ENCODE peak calls at places on chromosomes 6 and 20, in ten cellular contexts. One of them, this sample, is unnamed.

GRCh38 chr20:35237486-35237885 is 11.0 kb downstream of the MMP24 start:
- DNase-seq in thoracic aorta: no peak
- DNase-seq in cardiac muscle cell: no peak
- DNase-seq in activated CD8-positive, alpha-beta T cell treated with anti-CD3 and anti-CD28 coated beads for 36 hours: no peak
- DNase-seq in chondrocyte: no peak
- DNase-seq in A549: no peak
- DNase-seq in right atrium auricular region: no peak
- DNase-seq in OCI-LY7: no peak
- DNase-seq in stomach: no peak
- DNase-seq in endodermal cell: no peak
- DNase-seq in this sample: peak

GRCh38 chr6:107689881-107690545 is 134.1 kb downstream of the SCML4 start:
- DNase-seq in activated CD8-positive, alpha-beta T cell treated with anti-CD3 and anti-CD28 coated beads for 36 hours: no peak
- DNase-seq in stomach: no peak
- DNase-seq in cardiac muscle cell: no peak
- DNase-seq in OCI-LY7: no peak
- DNase-seq in A549: no peak
- DNase-seq in right atrium auricular region: no peak
- DNase-seq in thoracic aorta: no peak
- DNase-seq in chondrocyte: no peak
- DNase-seq in endodermal cell: peak
- DNase-seq in this sample: no peak

GRCh38 chr6:106981901-106982300 is 7.4 kb upstream of the CD24 start:
- DNase-seq in stomach: no peak
- DNase-seq in cardiac muscle cell: no peak
- DNase-seq in A549: no peak
- DNase-seq in right atrium auricular region: no peak
- DNase-seq in OCI-LY7: no peak
- DNase-seq in thoracic aorta: no peak
- DNase-seq in chondrocyte: no peak
- DNase-seq in activated CD8-positive, alpha-beta T cell treated with anti-CD3 and anti-CD28 coated beads for 36 hours: no peak
- DNase-seq in endodermal cell: no peak
- DNase-seq in this sample: peak

GRCh38 chr6:158635427-158636073 is 9.0 kb downstream of the DYNLT1 start:
- DNase-seq in stomach: no peak
- DNase-seq in chondrocyte: no peak
- DNase-seq in OCI-LY7: no peak
- DNase-seq in activated CD8-positive, alpha-beta T cell treated with anti-CD3 and anti-CD28 coated beads for 36 hours: no peak
- DNase-seq in cardiac muscle cell: no peak
- DNase-seq in thoracic aorta: no peak
- DNase-seq in endodermal cell: no peak
- DNase-seq in A549: no peak
- DNase-seq in right atrium auricular region: no peak
- DNase-seq in this sample: no peak

GRCh38 chr6:169944415-169944814 is 193.0 kb downstream of the ERMARD start:
- DNase-seq in activated CD8-positive, alpha-beta T cell treated with anti-CD3 and anti-CD28 coated beads for 36 hours: no peak
- DNase-seq in cardiac muscle cell: no peak
- DNase-seq in thoracic aorta: no peak
- DNase-seq in endodermal cell: no peak
- DNase-seq in right atrium auricular region: no peak
- DNase-seq in A549: no peak
- DNase-seq in chondrocyte: no peak
- DNase-seq in stomach: no peak
- DNase-seq in OCI-LY7: no peak
- DNase-seq in this sample: no peak

GRCh38 chr20:13930246-13930645 is 60.2 kb downstream of the SEL1L2 start:
- DNase-seq in cardiac muscle cell: no peak
- DNase-seq in OCI-LY7: no peak
- DNase-seq in stomach: no peak
- DNase-seq in endodermal cell: no peak
- DNase-seq in activated CD8-positive, alpha-beta T cell treated with anti-CD3 and anti-CD28 coated beads for 36 hours: no peak
- DNase-seq in chondrocyte: no peak
- DNase-seq in A549: no peak
- DNase-seq in right atrium auricular region: no peak
- DNase-seq in thoracic aorta: no peak
- DNase-seq in this sample: peak

GRCh38 chr20:51886891-51887608 is 84.7 kb upstream of the SALL4 start:
- DNase-seq in cardiac muscle cell: no peak
- DNase-seq in thoracic aorta: no peak
- DNase-seq in stomach: no peak
- DNase-seq in chondrocyte: no peak
- DNase-seq in OCI-LY7: no peak
- DNase-seq in A549: no peak
- DNase-seq in right atrium auricular region: no peak
- DNase-seq in endodermal cell: peak
- DNase-seq in activated CD8-positive, alpha-beta T cell treated with anti-CD3 and anti-CD28 coated beads for 36 hours: no peak
- DNase-seq in this sample: no peak

GRCh38 chr20:53420061-53420460 is 173.6 kb downstream of the ZNF217 start:
- DNase-seq in activated CD8-positive, alpha-beta T cell treated with anti-CD3 and anti-CD28 coated beads for 36 hours: no peak
- DNase-seq in endodermal cell: no peak
- DNase-seq in thoracic aorta: no peak
- DNase-seq in cardiac muscle cell: no peak
- DNase-seq in chondrocyte: no peak
- DNase-seq in OCI-LY7: no peak
- DNase-seq in right atrium auricular region: no peak
- DNase-seq in A549: no peak
- DNase-seq in stomach: no peak
- DNase-seq in this sample: no peak

GRCh38 chr20:63239431-63239830 is 3.7 kb downstream of the BIRC7 start:
- DNase-seq in endodermal cell: no peak
- DNase-seq in thoracic aorta: no peak
- DNase-seq in chondrocyte: no peak
- DNase-seq in OCI-LY7: no peak
- DNase-seq in A549: no peak
- DNase-seq in stomach: no peak
- DNase-seq in right atrium auricular region: no peak
- DNase-seq in activated CD8-positive, alpha-beta T cell treated with anti-CD3 and anti-CD28 coated beads for 36 hours: no peak
- DNase-seq in cardiac muscle cell: no peak
- DNase-seq in this sample: no peak

GRCh38 chr20:63236116-63236837 is 572 bp downstream of the BIRC7 start:
- DNase-seq in OCI-LY7: no peak
- DNase-seq in stomach: no peak
- DNase-seq in endodermal cell: no peak
- DNase-seq in thoracic aorta: no peak
- DNase-seq in right atrium auricular region: no peak
- DNase-seq in activated CD8-positive, alpha-beta T cell treated with anti-CD3 and anti-CD28 coated beads for 36 hours: no peak
- DNase-seq in chondrocyte: no peak
- DNase-seq in cardiac muscle cell: no peak
- DNase-seq in A549: no peak
- DNase-seq in this sample: no peak

GRCh38 chr20:63240004-63240403 is 4.3 kb downstream of the BIRC7 start:
- DNase-seq in activated CD8-positive, alpha-beta T cell treated with anti-CD3 and anti-CD28 coated beads for 36 hours: no peak
- DNase-seq in OCI-LY7: no peak
- DNase-seq in stomach: no peak
- DNase-seq in A549: no peak
- DNase-seq in thoracic aorta: no peak
- DNase-seq in chondrocyte: no peak
- DNase-seq in endodermal cell: no peak
- DNase-seq in right atrium auricular region: no peak
- DNase-seq in cardiac muscle cell: no peak
- DNase-seq in this sample: no peak

GRCh38 chr20:63241272-63241671 is 5.6 kb downstream of the BIRC7 start:
- DNase-seq in OCI-LY7: no peak
- DNase-seq in chondrocyte: no peak
- DNase-seq in stomach: no peak
- DNase-seq in cardiac muscle cell: no peak
- DNase-seq in activated CD8-positive, alpha-beta T cell treated with anti-CD3 and anti-CD28 coated beads for 36 hours: no peak
- DNase-seq in thoracic aorta: no peak
- DNase-seq in right atrium auricular region: no peak
- DNase-seq in endodermal cell: no peak
- DNase-seq in A549: no peak
- DNase-seq in this sample: no peak

GRCh38 chr20:63238491-63239126 is 2.9 kb downstream of the BIRC7 start:
- DNase-seq in endodermal cell: no peak
- DNase-seq in stomach: no peak
- DNase-seq in A549: peak
- DNase-seq in OCI-LY7: no peak
- DNase-seq in thoracic aorta: no peak
- DNase-seq in chondrocyte: no peak
- DNase-seq in cardiac muscle cell: no peak
- DNase-seq in activated CD8-positive, alpha-beta T cell treated with anti-CD3 and anti-CD28 coated beads for 36 hours: peak
- DNase-seq in right atrium auricular region: no peak
- DNase-seq in this sample: no peak
- TF ChIP-seq CTCF in endodermal cell: no peak
- TF ChIP-seq CTCF in stomach: no peak
- TF ChIP-seq CTCF in A549: peak
- TF ChIP-seq CTCF in OCI-LY7: no peak
- TF ChIP-seq CTCF in thoracic aorta: no peak
- TF ChIP-seq CTCF in chondrocyte: no peak
- TF ChIP-seq CTCF in cardiac muscle cell: no peak
- TF ChIP-seq CTCF in activated CD8-positive, alpha-beta T cell treated with anti-CD3 and anti-CD28 coated beads for 36 hours: no peak
- TF ChIP-seq CTCF in right atrium auricular region: no peak
- TF ChIP-seq CTCF in this sample: no peak

GRCh38 chr20:43911066-43911465 is 3.6 kb upstream of the TOX2 start:
- DNase-seq in endodermal cell: peak
- DNase-seq in stomach: no peak
- DNase-seq in activated CD8-positive, alpha-beta T cell treated with anti-CD3 and anti-CD28 coated beads for 36 hours: peak
- DNase-seq in right atrium auricular region: no peak
- DNase-seq in thoracic aorta: no peak
- DNase-seq in OCI-LY7: no peak
- DNase-seq in A549: peak
- DNase-seq in cardiac muscle cell: no peak
- DNase-seq in chondrocyte: no peak
- DNase-seq in this sample: peak
- TF ChIP-seq CTCF in endodermal cell: peak
- TF ChIP-seq CTCF in stomach: no peak
- TF ChIP-seq CTCF in activated CD8-positive, alpha-beta T cell treated with anti-CD3 and anti-CD28 coated beads for 36 hours: no peak
- TF ChIP-seq CTCF in right atrium auricular region: no peak
- TF ChIP-seq CTCF in thoracic aorta: no peak
- TF ChIP-seq CTCF in OCI-LY7: no peak
- TF ChIP-seq CTCF in A549: no peak
- TF ChIP-seq CTCF in cardiac muscle cell: peak
- TF ChIP-seq CTCF in chondrocyte: no peak
- TF ChIP-seq CTCF in this sample: peak

GRCh38 chr6:44247338-44248302 is 719 bp downstream of the HSP90AB1 start:
- DNase-seq in stomach: peak
- DNase-seq in chondrocyte: peak
- DNase-seq in right atrium auricular region: no peak
- DNase-seq in endodermal cell: peak
- DNase-seq in OCI-LY7: peak
- DNase-seq in activated CD8-positive, alpha-beta T cell treated with anti-CD3 and anti-CD28 coated beads for 36 hours: peak
- DNase-seq in cardiac muscle cell: peak
- DNase-seq in A549: peak
- DNase-seq in thoracic aorta: no peak
- DNase-seq in this sample: peak

GRCh38 chr6:44245391-44245911 is 1.4 kb upstream of the HSP90AB1 start:
- DNase-seq in chondrocyte: peak
- DNase-seq in right atrium auricular region: no peak
- DNase-seq in activated CD8-positive, alpha-beta T cell treated with anti-CD3 and anti-CD28 coated beads for 36 hours: no peak
- DNase-seq in thoracic aorta: no peak
- DNase-seq in cardiac muscle cell: no peak
- DNase-seq in OCI-LY7: no peak
- DNase-seq in A549: no peak
- DNase-seq in endodermal cell: no peak
- DNase-seq in stomach: no peak
- DNase-seq in this sample: no peak

GRCh38 chr6:44248579-44248978 is 1.7 kb downstream of the HSP90AB1 start:
- DNase-seq in A549: no peak
- DNase-seq in thoracic aorta: no peak
- DNase-seq in stomach: no peak
- DNase-seq in cardiac muscle cell: no peak
- DNase-seq in activated CD8-positive, alpha-beta T cell treated with anti-CD3 and anti-CD28 coated beads for 36 hours: no peak
- DNase-seq in chondrocyte: no peak
- DNase-seq in right atrium auricular region: no peak
- DNase-seq in endodermal cell: no peak
- DNase-seq in OCI-LY7: no peak
- DNase-seq in this sample: no peak

GRCh38 chr6:44246663-44247337 is at the start of gene HSP90AB1:
- DNase-seq in stomach: peak
- DNase-seq in right atrium auricular region: peak
- DNase-seq in OCI-LY7: peak
- DNase-seq in cardiac muscle cell: peak
- DNase-seq in activated CD8-positive, alpha-beta T cell treated with anti-CD3 and anti-CD28 coated beads for 36 hours: peak
- DNase-seq in chondrocyte: peak
- DNase-seq in endodermal cell: peak
- DNase-seq in thoracic aorta: peak
- DNase-seq in A549: peak
- DNase-seq in this sample: peak

GRCh38 chr6:44245912-44246662 is 814 bp upstream of the HSP90AB1 start:
- DNase-seq in cardiac muscle cell: peak
- DNase-seq in thoracic aorta: no peak
- DNase-seq in right atrium auricular region: peak
- DNase-seq in A549: peak
- DNase-seq in stomach: peak
- DNase-seq in endodermal cell: peak
- DNase-seq in chondrocyte: peak
- DNase-seq in OCI-LY7: peak
- DNase-seq in activated CD8-positive, alpha-beta T cell treated with anti-CD3 and anti-CD28 coated beads for 36 hours: peak
- DNase-seq in this sample: peak
- TF ChIP-seq CTCF in cardiac muscle cell: no peak
- TF ChIP-seq CTCF in thoracic aorta: no peak
- TF ChIP-seq CTCF in right atrium auricular region: no peak
- TF ChIP-seq CTCF in A549: peak
- TF ChIP-seq CTCF in stomach: no peak
- TF ChIP-seq CTCF in endodermal cell: peak
- TF ChIP-seq CTCF in chondrocyte: peak
- TF ChIP-seq CTCF in OCI-LY7: peak
- TF ChIP-seq CTCF in activated CD8-positive, alpha-beta T cell treated with anti-CD3 and anti-CD28 coated beads for 36 hours: no peak
- TF ChIP-seq CTCF in this sample: peak

GRCh38 chr6:122360809-122361208 is 38.6 kb upstream of the HSF2 start:
- DNase-seq in chondrocyte: no peak
- DNase-seq in endodermal cell: no peak
- DNase-seq in stomach: no peak
- DNase-seq in OCI-LY7: no peak
- DNase-seq in thoracic aorta: no peak
- DNase-seq in cardiac muscle cell: no peak
- DNase-seq in activated CD8-positive, alpha-beta T cell treated with anti-CD3 and anti-CD28 coated beads for 36 hours: no peak
- DNase-seq in right atrium auricular region: no peak
- DNase-seq in A549: no peak
- DNase-seq in this sample: no peak

GRCh38 chr6:122365775-122366403 is 33.6 kb upstream of the HSF2 start:
- DNase-seq in chondrocyte: no peak
- DNase-seq in stomach: no peak
- DNase-seq in endodermal cell: no peak
- DNase-seq in activated CD8-positive, alpha-beta T cell treated with anti-CD3 and anti-CD28 coated beads for 36 hours: no peak
- DNase-seq in thoracic aorta: no peak
- DNase-seq in cardiac muscle cell: no peak
- DNase-seq in A549: no peak
- DNase-seq in right atrium auricular region: no peak
- DNase-seq in OCI-LY7: no peak
- DNase-seq in this sample: no peak

GRCh38 chr6:122364084-122364483 is 35.4 kb upstream of the HSF2 start:
- DNase-seq in thoracic aorta: no peak
- DNase-seq in OCI-LY7: no peak
- DNase-seq in chondrocyte: no peak
- DNase-seq in activated CD8-positive, alpha-beta T cell treated with anti-CD3 and anti-CD28 coated beads for 36 hours: no peak
- DNase-seq in endodermal cell: no peak
- DNase-seq in stomach: no peak
- DNase-seq in A549: no peak
- DNase-seq in right atrium auricular region: no peak
- DNase-seq in cardiac muscle cell: no peak
- DNase-seq in this sample: no peak

DNA sequence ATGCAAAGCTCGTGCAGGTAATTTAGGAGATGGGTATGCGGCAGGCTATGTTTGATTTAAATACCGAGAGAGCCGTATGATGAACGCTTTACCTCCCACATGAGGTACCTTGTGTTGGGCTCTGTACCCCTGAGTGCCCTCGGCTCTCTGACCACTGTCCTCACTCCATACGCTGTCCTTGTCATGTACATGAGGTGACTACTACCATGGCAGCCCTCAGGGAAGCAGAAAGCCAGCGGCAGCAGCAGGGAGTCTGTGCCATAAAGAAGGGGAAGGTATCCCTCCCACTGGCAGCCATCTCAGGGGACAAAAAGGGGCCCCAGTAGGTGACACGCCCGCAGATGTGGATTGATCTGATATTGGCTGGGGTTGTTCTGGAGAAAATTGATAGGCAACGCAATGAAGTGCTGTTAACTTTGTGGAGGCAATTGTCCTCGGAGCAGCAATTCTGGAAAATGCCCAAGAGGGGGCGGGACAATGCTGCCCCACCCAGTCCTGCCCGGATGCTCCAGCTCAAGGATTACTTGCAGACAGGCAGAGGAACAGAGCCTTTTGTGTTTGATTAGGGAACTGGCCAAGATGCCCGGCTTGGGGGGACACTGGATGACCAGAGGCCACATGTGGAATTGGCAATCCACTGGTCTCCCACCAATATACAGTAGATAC is 38.0 kb upstream of the HSF2 start:
- DNase-seq in activated CD8-positive, alpha-beta T cell treated with anti-CD3 and anti-CD28 coated beads for 36 hours: no peak
- DNase-seq in A549: no peak
- DNase-seq in thoracic aorta: no peak
- DNase-seq in OCI-LY7: no peak
- DNase-seq in stomach: no peak
- DNase-seq in cardiac muscle cell: no peak
- DNase-seq in chondrocyte: no peak
- DNase-seq in endodermal cell: no peak
- DNase-seq in right atrium auricular region: no peak
- DNase-seq in this sample: no peak
- TF ChIP-seq CTCF in activated CD8-positive, alpha-beta T cell treated with anti-CD3 and anti-CD28 coated beads for 36 hours: no peak
- TF ChIP-seq CTCF in A549: no peak
- TF ChIP-seq CTCF in thoracic aorta: no peak
- TF ChIP-seq CTCF in OCI-LY7: no peak
- TF ChIP-seq CTCF in stomach: no peak
- TF ChIP-seq CTCF in cardiac muscle cell: no peak
- TF ChIP-seq CTCF in chondrocyte: no peak
- TF ChIP-seq CTCF in endodermal cell: peak
- TF ChIP-seq CTCF in right atrium auricular region: no peak
- TF ChIP-seq CTCF in this sample: peak

This sample was measured in HFFc6.